ENCODE peak calls at places on chromosome 20, in four cellular contexts. W is A549, J is K562, Z is HepG2. H is an unnamed sample.

GRCh38 chr20:46073024-46073423 is 16.7 kb downstream of the NCOA5 start:
- DNase-seq in W (no peak), Z (no peak), J (no peak), H (no peak)

GRCh38 chr20:60222497-60222896 is 264.3 kb downstream of the CDH26 start:
- DNase-seq in J (no peak), Z (no peak), W (no peak), H (no peak)

GRCh38 chr20:62555642-62556420 is 80.0 kb upstream of the GATA5 start:
- DNase-seq in J (peak; percentile 43), W (no peak), Z (peak; percentile 52), H (no peak)

GRCh38 chr20:42260216-42260615 is 642.0 kb upstream of the CHD6 start:
- DNase-seq in W (no peak), Z (no peak), J (no peak), H (no peak)

GRCh38 chr20:34703573-34704176 is 469 bp upstream of the TP53INP2 start:
- DNase-seq in W (no peak), Z (peak; percentile 81), J (peak; percentile 35), H (no peak)

GRCh38 chr20:53609501-53610445 is 16.1 kb upstream of the ZNF217 start:
- DNase-seq in J (peak; percentile 53), W (peak; percentile 88), Z (no peak), H (no peak)

GRCh38 chr20:3068986-3069900 is 2.2 kb upstream of the OXT start:
- DNase-seq in J (no peak), W (peak; percentile 36), Z (peak; percentile 55), H (no peak)

GRCh38 chr20:22763257-22763906 is 179.0 kb upstream of the FOXA2 start:
- DNase-seq in J (no peak), W (peak; percentile 84), Z (no peak), H (no peak)

GRCh38 chr20:43844778-43845614 is 69.7 kb upstream of the TOX2 start:
- DNase-seq in Z (no peak), J (no peak), W (peak; percentile 38), H (no peak)

GRCh38 chr20:19858972-19859371 is 100.9 kb downstream of the RIN2 start:
- DNase-seq in Z (no peak), J (no peak), W (no peak), H (no peak)

GRCh38 chr20:57600324-57601210 is 19.7 kb downstream of the ZBP1 start:
- DNase-seq in W (peak; percentile 23), J (no peak), Z (no peak), H (no peak)

GRCh38 chr20:62462976-62463592 is 12.7 kb downstream of the GATA5 start:
- DNase-seq in J (no peak), W (no peak), Z (no peak), H (no peak)

GRCh38 chr20:44691424-44692423 is 23.4 kb upstream of the CCN5 start:
- DNase-seq in J (no peak), W (no peak), Z (no peak), H (no peak)

GRCh38 chr20:10961651-10962288 is 288.0 kb upstream of the JAG1 start:
- DNase-seq in J (no peak), W (peak; percentile 13), Z (no peak), H (no peak)

GRCh38 chr20:1333462-1334369 is 4.8 kb upstream of the SDCBP2 start:
- DNase-seq in Z (no peak), W (no peak), J (no peak), H (peak; percentile 33)

GRCh38 chr20:1876975-1877603 is 18.1 kb upstream of the SIRPA start:
- DNase-seq in Z (no peak), W (peak; percentile 73), J (peak; percentile 45), H (no peak)

GRCh38 chr20:51923611-51924010 is 121.3 kb upstream of the SALL4 start:
- DNase-seq in J (no peak), Z (no peak), W (no peak), H (no peak)

GRCh38 chr20:25259358-25259757 is 11.5 kb downstream of the PYGB start:
- DNase-seq in Z (no peak), W (no peak), J (no peak), H (no peak)

GRCh38 chr20:20513720-20514119 is 145.8 kb downstream of the INSM1 start:
- DNase-seq in Z (no peak), W (no peak), J (no peak), H (no peak)

GRCh38 chr20:23870461-23870860 is 9.1 kb downstream of the CST5 start:
- DNase-seq in W (no peak), J (no peak), Z (no peak), H (no peak)
- TF ChIP-seq RNF2 in W (no peak), J (no peak), Z (no peak), H (no peak)

GRCh38 chr20:58618694-58619540 is 32.2 kb upstream of the STX16 start:
- DNase-seq in Z (no peak), J (no peak), W (no peak), H (peak; percentile 68)
- TF ChIP-seq RNF2 in Z (no peak), J (no peak), W (no peak), H (peak; percentile 52)

GRCh38 chr20:12593342-12593741 is 415.4 kb upstream of the SPTLC3 start:
- DNase-seq in Z (no peak), J (no peak), W (no peak), H (no peak)

GRCh38 chr20:12594410-12595130 is 414.2 kb upstream of the SPTLC3 start:
- DNase-seq in J (no peak), W (peak; percentile 57), Z (peak; percentile 13), H (no peak)

GRCh38 chr20:12595841-12596240 is 412.9 kb upstream of the SPTLC3 start:
- DNase-seq in J (no peak), W (no peak), Z (no peak), H (no peak)

GRCh38 chr20:12592756-12593155 is 416.0 kb upstream of the SPTLC3 start:
- DNase-seq in Z (no peak), J (no peak), W (no peak), H (no peak)

GRCh38 chr20:12591949-12592470 is 416.8 kb upstream of the SPTLC3 start:
- DNase-seq in J (no peak), Z (no peak), W (no peak), H (no peak)
- TF ChIP-seq RNF2 in J (no peak), Z (no peak), W (no peak), H (no peak)

DNA sequence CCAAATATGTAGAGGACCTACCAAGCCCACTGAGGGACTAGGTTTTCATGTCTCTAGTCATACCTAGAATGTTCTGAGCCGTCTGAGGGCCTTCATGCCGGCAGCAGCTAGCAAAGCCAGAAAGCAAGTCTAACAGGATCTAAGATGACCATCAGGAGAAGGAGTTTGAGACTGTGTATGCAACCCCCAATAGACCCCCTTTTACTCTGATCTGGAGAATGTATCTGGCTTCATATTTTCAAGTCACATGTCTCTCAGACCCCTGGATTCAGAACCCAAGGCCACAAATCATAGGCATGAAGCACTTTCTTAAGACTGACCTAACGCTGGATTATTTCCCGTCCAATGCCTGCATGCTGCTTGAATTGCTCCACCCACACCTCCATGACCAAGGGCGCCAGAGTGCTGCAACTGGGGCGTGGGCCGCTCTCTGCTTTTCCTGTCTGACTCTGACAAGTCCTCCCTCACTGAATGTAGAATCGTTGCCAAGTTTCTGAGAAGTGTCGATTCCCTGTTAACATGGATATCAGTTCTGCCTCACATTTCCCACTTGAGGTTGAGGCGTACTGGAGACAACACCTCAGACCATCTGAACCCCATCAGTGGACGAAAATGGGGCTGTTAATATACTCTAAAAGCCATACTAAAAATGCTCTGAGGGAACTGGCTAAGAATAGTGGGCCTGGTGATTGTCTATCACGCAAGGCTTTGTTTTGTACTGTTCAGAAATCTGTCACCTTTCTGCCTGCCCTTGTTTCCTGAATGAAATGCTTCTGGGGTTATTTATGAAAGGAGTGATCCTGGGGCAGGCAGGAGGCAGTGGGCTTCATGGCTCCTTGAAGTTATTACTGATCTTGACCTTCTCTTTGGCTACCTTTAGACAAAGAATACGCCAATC is 23.9 kb upstream of the ASXL1 start:
- DNase-seq in W (no peak), Z (no peak), J (peak; percentile 61), H (no peak)
- TF ChIP-seq RNF2 in W (no peak), Z (no peak), J (no peak), H (no peak)

GRCh38 chr20:31682927-31683326 is 39.7 kb downstream of the BCL2L1 start:
- DNase-seq in Z (no peak), W (no peak), J (no peak), H (no peak)
- TF ChIP-seq RNF2 in Z (no peak), W (no peak), J (no peak), H (no peak)

GRCh38 chr20:39659010-39659409 is 696.9 kb downstream of the DHX35 start:
- DNase-seq in Z (no peak), W (no peak), J (no peak), H (no peak)

GRCh38 chr20:39661833-39662232 is 699.7 kb downstream of the DHX35 start:
- DNase-seq in W (peak; percentile 11), Z (no peak), J (no peak), H (no peak)

GRCh38 chr20:39660251-39660650 is 698.1 kb downstream of the DHX35 start:
- DNase-seq in W (no peak), Z (no peak), J (no peak), H (no peak)

GRCh38 chr20:39660965-39661364 is 698.8 kb downstream of the DHX35 start:
- DNase-seq in Z (no peak), W (no peak), J (no peak), H (no peak)
- TF ChIP-seq RNF2 in Z (no peak), W (no peak), J (no peak), H (no peak)

GRCh38 chr20:47355489-47356219 is 845 bp downstream of the ZMYND8 start:
- DNase-seq in W (no peak), Z (no peak), J (no peak), H (no peak)
- TF ChIP-seq RNF2 in W (no peak), Z (no peak), J (no peak), H (no peak)

GRCh38 chr20:38149880-38150594 is 15.0 kb downstream of the TGM2 start:
- DNase-seq in W (no peak), Z (no peak), J (no peak), H (no peak)

GRCh38 chr20:38153011-38153329 is 12.1 kb downstream of the TGM2 start:
- DNase-seq in J (no peak), W (peak; percentile 67), Z (no peak), H (no peak)

GRCh38 chr20:38150595-38151170 is 14.4 kb downstream of the TGM2 start:
- DNase-seq in W (no peak), Z (no peak), J (no peak), H (no peak)

GRCh38 chr20:38152175-38153010 is 12.7 kb downstream of the TGM2 start:
- DNase-seq in Z (peak; percentile 44), J (no peak), W (peak; percentile 74), H (no peak)

GRCh38 chr20:38151455-38151854 is 13.6 kb downstream of the TGM2 start:
- DNase-seq in Z (no peak), J (no peak), W (no peak), H (no peak)
- TF ChIP-seq RNF2 in Z (no peak), J (no peak), W (no peak), H (no peak)